ENCODE peak calls at places on chromosomes 4 and X, in ten cellular contexts. U, Y, N, L, C, I, F, T, O and Z are unnamed samples.

GRCh38 chr4:48360966-48361470 is 19.7 kb downstream of the SLAIN2 start:
- DNase-seq in U (no peak), Y (no peak), N (no peak), L (no peak), C (no peak), I (no peak), F (no peak), T (no peak), O (no peak), Z (no peak)

GRCh38 chr4:139030614-139031235 is 15.1 kb downstream of the NOCT start:
- DNase-seq in U (peak), Y (peak), N (no peak), L (peak), C (peak), I (peak), F (peak), T (peak), O (peak), Z (peak)

GRCh38 chrX:154353172-154353843 is 21.1 kb downstream of the FLNA start:
- DNase-seq in U (peak), Y (no peak), N (no peak), L (no peak), C (no peak), I (no peak), F (peak), T (no peak), O (no peak), Z (no peak)

GRCh38 chrX:136839196-136839595 is 41.3 kb downstream of the RBMX start:
- DNase-seq in U (no peak), Y (no peak), N (no peak), L (no peak), C (no peak), I (peak), F (no peak), T (no peak), O (no peak), Z (no peak)

GRCh38 chr4:26806331-26806730 is 54.3 kb upstream of the STIM2 start:
- DNase-seq in U (no peak), Y (no peak), N (no peak), L (no peak), C (no peak), I (peak), F (no peak), T (no peak), O (no peak), Z (no peak)

GRCh38 chr4:5928241-5928640 is 35.4 kb upstream of the CRMP1 start:
- DNase-seq in U (peak), Y (no peak), N (no peak), L (no peak), C (no peak), I (no peak), F (no peak), T (no peak), O (no peak), Z (no peak)

GRCh38 chr4:101136373-101137370 is 210.7 kb downstream of the PPP3CA start:
- DNase-seq in U (peak), Y (peak), N (no peak), L (no peak), C (no peak), I (no peak), F (no peak), T (no peak), O (no peak), Z (no peak)

GRCh38 chr4:109945056-109945455 is 32.4 kb downstream of the EGF start:
- DNase-seq in U (peak), Y (no peak), N (no peak), L (no peak), C (no peak), I (no peak), F (no peak), T (no peak), O (no peak), Z (no peak)

GRCh38 chrX:43813898-43814297 is 68.4 kb downstream of the MAOB start:
- DNase-seq in U (peak), Y (no peak), N (no peak), L (no peak), C (peak), I (no peak), F (no peak), T (no peak), O (no peak), Z (no peak)

GRCh38 chr4:67776746-67777145 is 22.6 kb upstream of the GNRHR start:
- DNase-seq in U (no peak), Y (no peak), N (no peak), L (no peak), C (no peak), I (no peak), F (no peak), T (no peak), O (no peak), Z (no peak)

GRCh38 chrX:47129879-47130358 is 14.6 kb downstream of the NDUFB11 start:
- DNase-seq in U (no peak), Y (no peak), N (no peak), L (no peak), C (no peak), I (no peak), F (peak), T (no peak), O (no peak), Z (no peak)

DNA sequence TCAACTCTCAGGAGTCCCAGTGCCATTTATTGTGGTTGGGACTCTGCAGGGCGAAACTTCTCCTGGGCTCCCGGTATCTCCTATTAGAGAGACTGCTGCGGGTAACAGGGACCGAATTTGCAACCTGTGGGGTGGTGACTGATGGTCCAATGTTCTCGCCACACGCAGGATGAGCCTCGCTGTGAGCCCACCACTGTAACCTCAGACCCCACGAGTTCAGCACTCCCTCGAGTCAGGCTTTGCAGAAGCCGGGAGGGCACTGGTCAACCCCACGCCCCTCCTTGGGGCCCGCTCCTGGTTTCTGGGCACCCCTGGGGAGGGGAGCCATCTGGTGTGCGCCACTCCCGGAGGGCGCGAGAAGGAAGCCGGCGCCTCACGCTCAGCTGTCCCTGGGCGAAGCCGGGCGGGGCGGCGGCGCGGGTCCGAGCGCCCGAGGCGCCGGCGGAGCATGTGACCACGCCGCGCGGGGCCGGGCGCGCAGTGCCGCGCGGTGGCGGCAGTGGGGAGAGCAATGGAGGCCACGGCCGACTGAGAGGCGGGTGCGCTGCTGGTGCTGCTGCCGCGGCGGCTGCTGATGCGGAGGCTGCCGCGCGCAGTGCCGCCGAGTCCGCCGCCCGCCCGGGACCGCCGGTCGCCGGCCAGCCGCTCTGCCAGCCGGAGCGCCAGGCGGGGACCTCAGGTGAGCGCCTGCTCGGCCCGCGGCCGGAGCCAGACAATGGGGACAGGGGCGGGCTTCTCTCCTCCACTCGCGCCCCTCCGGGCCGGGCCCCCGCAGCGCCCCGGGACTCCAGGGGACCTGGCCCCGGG is 100.1 kb downstream of the CEP135 start:
- DNase-seq in U (peak), Y (peak), N (no peak), L (peak), C (peak), I (peak), F (peak), T (peak), O (peak), Z (peak)
- TF ChIP-seq CTCF in U (peak), Y (peak), N (no peak), L (no peak), C (no peak), I (peak), F (no peak), T (peak), O (no peak), Z (no peak)

GRCh38 chr4:38179690-38180299 is 219.6 kb downstream of the PTTG2 start:
- DNase-seq in U (peak), Y (peak), N (no peak), L (peak), C (no peak), I (peak), F (peak), T (peak), O (peak), Z (peak)
- H3K27ac ChIP-seq in U (no peak), Y (peak), N (peak), L (peak), C (peak), I (no peak), F (no peak), T (no peak), O (no peak), Z (no peak)

GRCh38 chr4:120066525-120067333 is at the start of gene MAD2L1:
- DNase-seq in U (peak), Y (peak), N (peak), L (peak), C (peak), I (peak), F (peak), T (peak), O (peak), Z (peak)
- TF ChIP-seq POLR2A in U (peak), Y (peak), N (no peak), L (peak), C (peak), I (peak), F (peak), T (peak), O (peak), Z (peak)

GRCh38 chrX:13598877-13599276 is 29.5 kb downstream of the EGFL6 start:
- DNase-seq in U (peak), Y (no peak), N (no peak), L (no peak), C (no peak), I (peak), F (no peak), T (no peak), O (no peak), Z (no peak)
- TF ChIP-seq CTCF in U (peak), Y (peak), N (no peak), L (no peak), C (peak), I (peak), F (no peak), T (no peak), O (no peak), Z (no peak)

GRCh38 chr4:54568184-54568583 is 89.6 kb upstream of the KIT start:
- DNase-seq in U (no peak), Y (no peak), N (no peak), L (no peak), C (no peak), I (peak), F (no peak), T (no peak), O (no peak), Z (no peak)
- H3K27ac ChIP-seq in U (no peak), Y (no peak), N (no peak), L (no peak), C (no peak), I (no peak), F (no peak), T (no peak), O (no peak), Z (no peak)